ENCODE peak calls at places on chromosome 2, in ten cellular contexts. E, A, U, W, P, L, I, X, N and T are unnamed samples.

GRCh38 chr2:215594766-215595165 is 158.9 kb upstream of the FN1 start:
- DNase-seq in N (no peak), U (no peak), P (no peak), I (no peak), A (no peak), X (no peak), E (no peak), L (no peak), W (peak; percentile 75), T (no peak)

GRCh38 chr2:227388537-227389011 is 825 bp upstream of the SCYGR1 start:
- DNase-seq in N (peak; percentile 63), L (no peak), A (no peak), X (peak; percentile 14), E (no peak), P (no peak), U (no peak), W (peak; percentile 82), I (no peak), T (peak; percentile 90)

GRCh38 chr2:60932954-60933353 is 51.6 kb downstream of the REL start:
- DNase-seq in L (no peak), P (no peak), A (no peak), I (no peak), X (no peak), E (no peak), U (no peak), W (no peak), N (no peak), T (no peak)

GRCh38 chr2:5748391-5748790 is 56.2 kb downstream of the SOX11 start:
- DNase-seq in L (no peak), A (no peak), I (no peak), N (no peak), E (no peak), P (no peak), X (no peak), W (no peak), U (no peak), T (no peak)

GRCh38 chr2:190785380-190785779 is 95.2 kb upstream of the GLS start:
- DNase-seq in P (no peak), X (no peak), L (no peak), N (no peak), W (no peak), I (no peak), A (no peak), E (no peak), U (no peak), T (no peak)

GRCh38 chr2:29113891-29114321 is 1.3 kb upstream of the CLIP4 start:
- DNase-seq in N (peak; percentile 35), P (peak; percentile 82), E (peak; percentile 44), L (no peak), X (peak; percentile 11), A (no peak), W (peak; percentile 95), U (no peak), I (peak; percentile 20), T (peak; percentile 95)

GRCh38 chr2:195318440-195319111 is 338.4 kb upstream of the SLC39A10 start:
- DNase-seq in N (peak; percentile 28), U (peak; percentile 2), L (no peak), I (peak; percentile 14), A (peak; percentile 39), P (peak; percentile 63), E (peak; percentile 26), W (peak; percentile 63), X (peak; percentile 34), T (peak; percentile 36)

GRCh38 chr2:168245074-168245825 is 2.1 kb downstream of the STK39 start:
- DNase-seq in P (no peak), I (no peak), X (no peak), L (no peak), N (no peak), A (no peak), E (peak; percentile 5), U (no peak), W (peak; percentile 28), T (no peak)

GRCh38 chr2:134359367-134360081 is 105.7 kb downstream of the MGAT5 start:
- DNase-seq in A (no peak), X (no peak), N (no peak), P (peak; percentile 65), L (no peak), I (no peak), E (peak; percentile 92), W (no peak), U (no peak), T (no peak)

GRCh38 chr2:11254100-11254536 is 90.3 kb downstream of the ROCK2 start:
- DNase-seq in L (no peak), N (no peak), E (no peak), A (no peak), P (no peak), W (no peak), I (no peak), U (no peak), X (no peak), T (no peak)

GRCh38 chr2:157256621-157257020 is 884 bp upstream of the GALNT5 start:
- DNase-seq in X (no peak), W (peak; percentile 17), A (peak; percentile 7), L (no peak), I (no peak), N (no peak), U (no peak), P (no peak), E (no peak), T (no peak)

GRCh38 chr2:120773186-120773800 is 37.6 kb downstream of the GLI2 start:
- DNase-seq in W (no peak), P (no peak), N (no peak), E (no peak), X (no peak), I (no peak), U (no peak), L (no peak), A (no peak), T (no peak)

GRCh38 chr2:129347486-129348217 is 631.8 kb upstream of the RAB6C start:
- DNase-seq in U (no peak), L (peak; percentile 49), X (no peak), W (no peak), E (no peak), N (no peak), P (no peak), I (peak; percentile 18), A (no peak), T (no peak)

GRCh38 chr2:98914713-98915580 is 21.1 kb downstream of the CRACDL start:
- DNase-seq in E (peak; percentile 60), A (no peak), U (no peak), P (no peak), N (no peak), X (no peak), L (no peak), W (no peak), I (no peak), T (no peak)